ENCODE peak calls at places on chromosome 14, in four cellular contexts. A, U, T and J are unnamed samples.

GRCh38 chr14:51365241-51365940 is 125.3 kb downstream of the TMX1 start:
- DNase-seq in U (no peak), A (no peak), T (no peak), J (no peak)

GRCh38 chr14:104977681-104978647 is at the start of gene AHNAK2:
- DNase-seq in U (no peak), T (peak; percentile 82), A (peak; percentile 79), J (peak; percentile 78)

GRCh38 chr14:26401170-26401968 is 196.5 kb downstream of the NOVA1 start:
- DNase-seq in U (no peak), T (no peak), A (no peak), J (no peak)

GRCh38 chr14:103928011-103928890 is at the start of gene TDRD9:
- DNase-seq in A (no peak), U (no peak), T (no peak), J (peak; percentile 32)

GRCh38 chr14:77123381-77124344 is 17.9 kb downstream of the ZDHHC22 start:
- DNase-seq in T (no peak), A (peak; percentile 95), U (peak; percentile 37), J (peak; percentile 96)

GRCh38 chr14:26872510-26872909 is 274.7 kb upstream of the NOVA1 start:
- DNase-seq in U (no peak), A (peak; percentile 23), T (no peak), J (peak; percentile 37)

GRCh38 chr14:88129306-88130056 is 124.5 kb downstream of the GPR65 start:
- DNase-seq in A (no peak), T (peak; percentile 32), U (no peak), J (no peak)

GRCh38 chr14:103104654-103105511 is 10.4 kb downstream of the EXOC3L4 start:
- DNase-seq in U (peak; percentile 53), T (peak; percentile 81), A (peak; percentile 78), J (peak; percentile 85)

GRCh38 chr14:105470812-105471771 is 3.5 kb upstream of the CRIP2 start:
- DNase-seq in T (no peak), A (no peak), U (no peak), J (no peak)

GRCh38 chr14:93496856-93497255 is 66.1 kb downstream of the UNC79 start:
- DNase-seq in U (no peak), A (no peak), T (no peak), J (no peak)

GRCh38 chr14:88026890-88027289 is 22.0 kb downstream of the GPR65 start:
- DNase-seq in U (no peak), A (no peak), T (no peak), J (no peak)

GRCh38 chr14:21510735-21511657 is at the start of gene METTL3:
- DNase-seq in A (peak; percentile 98), T (peak; percentile 99), U (peak; percentile 92), J (peak; percentile 98)
- TF ChIP-seq POLR2A in A (peak; percentile 64), T (peak; percentile 82), U (peak; percentile 45), J (no peak)

DNA sequence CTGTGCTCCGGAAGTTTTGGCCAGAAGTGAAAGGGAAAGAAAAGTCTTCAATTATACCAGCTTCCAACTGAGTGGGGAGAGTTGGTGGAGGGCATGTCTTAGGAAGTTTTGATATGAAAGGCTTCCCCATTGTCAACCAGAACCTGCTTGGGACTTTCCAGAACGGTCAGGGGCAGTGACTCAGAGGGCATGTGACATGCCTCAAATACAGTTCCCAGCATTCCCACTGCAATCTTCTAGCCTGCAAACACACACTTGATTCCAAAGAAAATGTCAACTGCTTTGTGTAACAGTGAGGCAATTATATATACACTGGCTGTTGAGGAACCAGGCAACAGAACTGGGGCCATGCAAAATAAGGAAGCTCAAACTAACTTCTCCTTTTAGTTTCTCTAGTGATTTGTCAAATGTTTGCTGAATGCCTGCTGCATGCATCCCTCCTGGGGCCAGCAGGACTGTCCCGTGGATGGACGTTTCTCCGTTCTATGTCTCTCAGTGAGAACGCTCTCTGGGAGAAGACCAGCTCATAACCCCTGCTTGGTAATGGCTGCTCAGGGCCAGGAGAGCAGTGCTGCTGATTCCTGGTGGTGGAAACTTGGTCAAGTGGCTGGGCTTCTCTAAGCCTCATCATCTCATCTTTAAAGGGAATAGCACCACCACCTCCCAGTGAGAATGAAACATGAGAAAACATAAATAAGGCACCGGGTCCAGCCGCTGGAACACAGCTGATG is 18.3 kb downstream of the SLC25A47 start:
- DNase-seq in A (no peak), T (peak; percentile 60), U (no peak), J (peak; percentile 41)
- TF ChIP-seq EP300 in A (no peak), T (no peak), U (peak; percentile 95), J (no peak)

GRCh38 chr14:34231626-34232025 is 230.4 kb downstream of the SPTSSA start:
- DNase-seq in T (no peak), A (peak; percentile 30), U (no peak), J (peak; percentile 31)

GRCh38 chr14:34232790-34233189 is 229.2 kb downstream of the SPTSSA start:
- DNase-seq in T (no peak), A (peak; percentile 56), U (no peak), J (no peak)

GRCh38 chr14:34235635-34236300 is 226.3 kb downstream of the SPTSSA start:
- DNase-seq in A (no peak), U (no peak), T (no peak), J (no peak)

GRCh38 chr14:34234258-34234657 is 227.8 kb downstream of the SPTSSA start:
- DNase-seq in U (no peak), T (no peak), A (no peak), J (no peak)

DNA sequence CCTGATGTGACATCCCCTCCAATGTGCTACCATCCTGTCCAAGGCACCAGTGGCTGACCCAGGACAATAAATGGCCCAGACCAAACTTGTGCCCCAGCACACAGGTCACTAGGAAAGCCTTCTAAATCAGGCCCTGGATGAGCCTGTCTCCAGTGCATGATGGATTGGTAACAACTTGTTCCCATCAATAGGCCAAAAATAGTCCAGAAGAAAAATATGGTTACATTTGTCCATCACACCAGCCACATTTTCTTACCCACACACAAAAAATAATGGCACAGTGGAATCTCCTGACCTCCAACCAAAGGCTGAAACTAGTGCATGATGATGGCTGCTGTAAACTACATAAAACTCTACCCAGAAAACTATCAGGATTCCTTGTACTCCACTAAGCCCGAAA is 228.4 kb downstream of the SPTSSA start:
- DNase-seq in A (no peak), T (no peak), U (no peak), J (no peak)
- TF ChIP-seq POLR2A in A (no peak), T (no peak), U (no peak), J (no peak)

DNA sequence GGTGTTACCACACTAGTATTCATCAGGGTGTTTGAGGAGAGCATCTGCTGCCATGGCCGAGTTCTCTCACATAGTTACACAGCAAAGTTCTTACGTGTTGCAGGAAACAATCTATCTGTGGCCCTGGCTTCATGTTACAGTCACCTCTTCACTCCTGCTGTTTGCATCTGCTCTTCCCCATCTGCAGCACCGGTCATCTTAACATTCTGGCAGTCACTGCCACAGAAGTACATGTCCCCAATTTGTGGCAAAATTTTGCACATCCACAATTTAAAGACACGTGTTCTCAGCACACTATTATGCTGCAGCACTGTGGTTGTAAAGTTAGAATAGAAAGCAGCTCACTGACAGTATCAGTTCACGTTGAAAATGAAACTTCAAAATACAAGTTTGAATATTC is 23.2 kb downstream of the MAPK1IP1L start:
- DNase-seq in T (no peak), A (no peak), U (no peak), J (no peak)
- TF ChIP-seq EP300 in T (no peak), A (no peak), U (no peak), J (no peak)

GRCh38 chr14:64340560-64341196 is 46.5 kb upstream of the ESR2 start:
- DNase-seq in U (no peak), T (no peak), A (no peak), J (no peak)

GRCh38 chr14:64338616-64339316 is 44.6 kb upstream of the ESR2 start:
- DNase-seq in A (peak; percentile 96), U (peak; percentile 81), T (peak; percentile 99), J (peak; percentile 94)

DNA sequence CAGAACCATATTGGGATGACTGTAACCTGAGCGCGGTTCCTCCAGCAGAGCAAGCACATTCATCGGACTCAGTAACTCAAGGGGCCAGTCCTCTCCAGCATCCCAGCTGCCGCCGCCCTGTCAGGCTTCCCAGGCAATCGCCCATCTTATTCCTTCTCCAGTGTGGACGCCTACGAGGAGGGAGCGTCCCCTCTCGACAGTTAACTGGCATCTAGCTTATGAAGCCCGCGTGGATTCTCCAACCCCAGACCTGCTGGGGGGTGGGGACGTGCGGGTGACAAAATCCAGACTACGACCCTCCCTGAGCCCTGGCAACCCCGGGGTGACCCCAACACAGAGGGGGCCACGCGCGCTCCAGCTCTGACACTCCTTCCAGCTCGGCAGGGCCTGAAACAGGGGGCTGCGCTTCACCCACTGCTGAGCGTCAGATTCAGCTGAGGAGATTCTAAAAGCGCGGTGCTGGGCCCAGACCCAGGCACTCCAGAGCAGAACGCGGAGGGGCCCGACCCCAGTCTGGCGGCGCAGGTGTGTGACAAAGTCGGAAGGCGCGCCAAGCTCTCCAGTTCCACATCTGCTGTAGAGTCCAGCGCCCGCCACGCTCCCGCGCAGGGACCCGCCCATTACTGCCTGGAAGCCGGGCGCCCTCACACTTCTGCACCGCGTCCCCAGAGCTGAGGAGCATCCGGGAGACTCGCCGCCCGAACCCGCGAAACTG is 43.9 kb upstream of the ESR2 start:
- DNase-seq in U (no peak), T (peak; percentile 77), A (peak; percentile 59), J (peak; percentile 31)
- TF ChIP-seq POLR2A in U (no peak), T (peak; percentile 79), A (no peak), J (no peak)

DNA sequence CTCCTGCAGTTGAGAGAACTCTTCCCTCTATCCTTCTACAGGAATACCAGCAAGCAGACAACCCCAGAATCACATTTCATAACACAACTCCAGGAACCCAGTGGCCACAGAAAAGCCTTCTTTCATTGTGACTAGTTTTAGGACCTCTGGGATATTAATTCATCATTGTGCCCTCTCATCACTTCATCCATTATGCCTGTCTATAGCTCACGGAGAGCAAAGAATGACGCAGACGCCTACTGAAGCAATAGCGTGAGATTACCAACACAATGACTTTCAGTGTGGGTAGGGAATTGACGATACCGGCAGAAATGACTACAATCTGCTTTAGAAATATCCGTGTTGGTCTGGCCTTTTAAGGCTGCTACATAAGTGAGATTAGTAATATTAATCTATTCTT is 158.1 kb upstream of the FOXG1 start:
- DNase-seq in U (no peak), A (no peak), T (no peak), J (no peak)
- TF ChIP-seq EP300 in U (no peak), A (no peak), T (no peak), J (no peak)

GRCh38 chr14:63543000-63543825 is at the start of gene PPP2R5E:
- DNase-seq in U (peak; percentile 95), T (peak; percentile 99), A (peak; percentile 99), J (peak; percentile 98)
- TF ChIP-seq POLR2A in U (peak; percentile 73), T (peak; percentile 86), A (peak; percentile 90), J (no peak)

GRCh38 chr14:61578745-61579144 is 116.6 kb upstream of the HIF1A start:
- DNase-seq in A (no peak), T (no peak), U (no peak), J (no peak)

GRCh38 chr14:61575126-61575525 is 120.2 kb upstream of the HIF1A start:
- DNase-seq in T (no peak), U (no peak), A (no peak), J (no peak)

GRCh38 chr14:61575751-61576150 is 119.6 kb upstream of the HIF1A start:
- DNase-seq in T (no peak), A (no peak), U (no peak), J (no peak)

GRCh38 chr14:61574514-61574807 is 120.9 kb upstream of the HIF1A start:
- DNase-seq in U (no peak), A (no peak), T (no peak), J (no peak)

DNA sequence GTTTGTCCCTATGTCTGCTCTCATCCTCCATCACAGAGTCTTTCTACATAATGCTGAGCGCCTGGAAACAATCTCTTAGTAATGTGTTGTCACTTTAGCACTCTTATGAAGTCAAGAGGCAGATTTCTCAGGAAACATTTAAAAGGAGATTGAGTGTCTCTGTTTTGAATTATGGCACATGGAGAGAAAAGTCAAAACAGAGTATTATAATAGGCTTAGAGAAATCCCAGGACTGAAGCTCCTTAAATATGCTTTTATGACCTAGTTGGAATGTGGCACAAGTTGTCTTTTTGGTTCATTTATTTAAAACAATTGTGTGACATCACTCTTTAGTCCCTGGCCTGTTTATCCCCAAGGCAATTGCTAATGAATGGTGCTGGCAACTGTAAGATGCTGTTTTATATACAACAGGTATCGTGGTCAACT is 117.8 kb upstream of the HIF1A start:
- DNase-seq in U (no peak), T (no peak), A (no peak), J (no peak)
- TF ChIP-seq EP300 in U (no peak), T (no peak), A (no peak), J (no peak)